ENCODE peak calls at places on chromosomes 2 and 18, in nine cellular contexts. Q is OCI-LY7, V is lower lobe of right lung, J is upper lobe of right lung, W is AG10803, M is ovary, G is uterus, O is fibroblast of mammary gland, E is PC-3. P is an unnamed sample.

GRCh38 chr2:69616755-69617154 is 26.8 kb downstream of the AAK1 start:
- DNase-seq in V (no peak), E (peak; percentile 63), M (no peak), W (no peak), Q (no peak), G (no peak), O (no peak), J (no peak), P (peak; percentile 55)

GRCh38 chr2:177727577-177728351 is 335.2 kb downstream of the AGPS start:
- DNase-seq in E (no peak), W (no peak), G (no peak), Q (no peak), O (no peak), J (no peak), V (no peak), M (no peak), P (no peak)

GRCh38 chr2:112021781-112022231 is 33.3 kb upstream of the TMEM87B start:
- DNase-seq in J (no peak), O (peak; percentile 36), M (no peak), Q (no peak), V (no peak), W (peak; percentile 18), G (no peak), E (peak; percentile 66), P (peak; percentile 70)

GRCh38 chr2:181357979-181358378 is 99.2 kb upstream of the ITGA4 start:
- DNase-seq in G (no peak), M (no peak), J (no peak), O (no peak), W (no peak), E (no peak), V (no peak), Q (no peak), P (no peak)

GRCh38 chr2:62586981-62587380 is 81.0 kb upstream of the TMEM17 start:
- DNase-seq in V (no peak), W (peak; percentile 61), M (no peak), J (no peak), Q (no peak), E (peak; percentile 51), G (no peak), O (peak; percentile 31), P (peak; percentile 68)

GRCh38 chr18:58572181-58572580 is 56.7 kb downstream of the ALPK2 start:
- DNase-seq in G (no peak), E (peak; percentile 99), W (peak; percentile 99), J (no peak), M (no peak), V (no peak), Q (no peak), O (peak; percentile 100), P (peak; percentile 90)

GRCh38 chr2:64914735-64915509 is 74.3 kb upstream of the SLC1A4 start:
- DNase-seq in V (no peak), O (peak; percentile 55), Q (peak; percentile 96), W (peak; percentile 48), G (peak; percentile 71), J (no peak), E (no peak), M (peak; percentile 45), P (no peak)

GRCh38 chr18:79869591-79870368 is 72.0 kb downstream of the KCNG2 start:
- DNase-seq in J (peak; percentile 60), Q (no peak), W (no peak), G (no peak), O (no peak), E (no peak), M (no peak), V (no peak), P (no peak)

GRCh38 chr2:42192642-42193566 is 23.8 kb downstream of the EML4 start:
- DNase-seq in E (no peak), O (no peak), V (no peak), M (no peak), Q (no peak), G (no peak), W (no peak), J (no peak), P (no peak)

GRCh38 chr18:25826377-25826776 is 264.0 kb downstream of the SS18 start:
- DNase-seq in V (no peak), G (no peak), E (no peak), M (no peak), O (no peak), J (no peak), Q (no peak), W (no peak), P (no peak)

GRCh38 chr2:219309278-219309677 is at the start of gene PTPRN:
- DNase-seq in E (no peak), Q (no peak), M (no peak), W (peak; percentile 40), O (peak; percentile 79), G (no peak), V (no peak), J (peak; percentile 49), P (no peak)

GRCh38 chr2:77434880-77435279 is 87.3 kb downstream of the LRRTM4 start:
- DNase-seq in J (no peak), V (no peak), W (no peak), G (no peak), Q (no peak), M (no peak), O (no peak), E (no peak), P (no peak)

GRCh38 chr2:31430439-31431165 is 16.1 kb upstream of the XDH start:
- DNase-seq in E (peak; percentile 23), O (no peak), V (no peak), J (no peak), G (no peak), W (no peak), M (no peak), Q (no peak), P (peak; percentile 48)

GRCh38 chr2:241804326-241805276 is 4.4 kb upstream of the NEU4 start:
- DNase-seq in Q (peak; percentile 22), E (peak; percentile 21), G (no peak), M (no peak), O (no peak), J (peak; percentile 61), W (peak; percentile 8), V (peak; percentile 45), P (no peak)
- H3K4me3 ChIP-seq in Q (no peak overlapping the region), E (peak overlapping the region; percentile 54), G (peak overlapping the region; percentile 34), M (peak overlapping the region; percentile 25), O (no peak overlapping the region), J (peak overlapping the region; percentile 41), W (no peak overlapping the region), V (peak overlapping the region; percentile 43), P (no peak overlapping the region)

GRCh38 chr2:84435331-84436081 is 23.6 kb downstream of the SUCLG1 start:
- DNase-seq in G (no peak), V (no peak), O (peak; percentile 48), M (no peak), W (no peak), J (no peak), Q (no peak), E (no peak), P (no peak)

GRCh38 chr2:84441036-84441435 is 18.0 kb downstream of the SUCLG1 start:
- DNase-seq in Q (no peak), J (no peak), M (no peak), E (no peak), O (no peak), V (no peak), W (no peak), G (no peak), P (no peak)

GRCh38 chr2:84442888-84443287 is 16.2 kb downstream of the SUCLG1 start:
- DNase-seq in E (no peak), M (no peak), Q (no peak), J (no peak), V (no peak), O (no peak), W (no peak), G (no peak), P (no peak)

GRCh38 chr2:84443477-84443876 is 15.6 kb downstream of the SUCLG1 start:
- DNase-seq in J (no peak), E (no peak), V (no peak), Q (no peak), M (no peak), O (peak; percentile 34), W (peak; percentile 38), G (no peak), P (no peak)

GRCh38 chr2:84441505-84441904 is 17.6 kb downstream of the SUCLG1 start:
- DNase-seq in O (no peak), E (no peak), M (no peak), G (no peak), J (no peak), V (no peak), W (no peak), Q (no peak), P (no peak)
- TF ChIP-seq CTCF in O (no peak), E (no peak), M (no peak), G (no peak), J (no peak), V (no peak), W (no peak), Q (no peak), P (no peak)

DNA sequence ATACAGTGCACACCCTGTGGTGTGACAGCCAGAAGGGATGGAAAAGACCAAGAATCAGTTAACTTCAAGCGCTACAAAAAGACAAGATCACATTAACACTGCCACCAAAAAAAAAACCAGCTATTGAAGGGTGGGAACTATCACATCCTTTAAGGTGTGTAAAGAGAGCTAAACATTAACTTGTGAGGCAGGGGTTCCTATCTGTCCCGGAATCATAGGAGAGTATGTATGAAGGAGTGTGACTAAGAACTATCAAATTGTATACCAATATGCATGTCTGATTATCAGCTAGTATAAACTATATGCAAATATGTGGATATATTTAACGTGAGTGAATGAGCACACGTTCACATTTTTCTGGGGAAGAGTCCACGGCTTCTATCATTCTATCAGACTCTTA is 88.4 kb upstream of the DNER start:
- DNase-seq in G (no peak), O (no peak), E (no peak), M (no peak), Q (no peak), W (no peak), J (no peak), V (no peak), P (no peak)
- H3K4me3 ChIP-seq in G (no peak overlapping the region), O (no peak overlapping the region), E (no peak overlapping the region), M (no peak overlapping the region), Q (no peak overlapping the region), W (no peak overlapping the region), J (no peak overlapping the region), V (no peak overlapping the region), P (no peak overlapping the region)

DNA sequence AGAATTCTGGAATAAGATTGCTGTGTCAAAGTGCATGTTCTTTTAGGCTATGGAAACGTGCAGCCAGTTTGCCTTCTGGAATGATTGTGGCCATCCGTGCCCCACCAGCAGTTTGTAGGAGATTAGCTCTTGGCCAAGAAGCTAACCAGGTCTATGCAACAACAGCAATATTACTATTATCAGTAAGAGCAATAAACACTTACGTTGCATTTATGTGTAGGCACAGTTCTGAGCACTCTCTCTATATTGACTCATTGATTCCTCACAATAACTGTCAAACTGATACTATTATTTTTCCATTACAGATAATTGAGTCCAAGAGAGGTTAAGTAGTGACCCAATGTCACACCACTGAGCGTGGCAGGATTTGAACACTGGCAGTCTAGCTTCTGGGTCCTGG is 186.4 kb downstream of the DYSF start:
- DNase-seq in G (no peak), J (no peak), E (no peak), O (no peak), M (no peak), V (no peak), W (no peak), Q (no peak), P (no peak)
- TF ChIP-seq CTCF in G (no peak), J (no peak), E (no peak), O (no peak), M (no peak), V (no peak), W (no peak), Q (no peak), P (no peak)